ENCODE peak calls at places on chromosomes 1 and 21, in five cellular contexts. E is GM06990, I is fibroblast of lung, U is AG04450, G is astrocyte. J is an unnamed sample. For H3K27me3, the result is how much of the 10 kb centered on the place peaks cover.

GRCh38 chr1:2126331-2127180 is 68.0 kb downstream of the FAAP20 start:
- DNase-seq in U (no peak), E (no peak), I (no peak), G (no peak), J (no peak)

GRCh38 chr1:154573168-154573510 is 5.6 kb downstream of the CHRNB2 start:
- DNase-seq in U (no peak), G (no peak), I (no peak), E (no peak), J (no peak)

GRCh38 chr1:117014209-117014608 is 12.6 kb downstream of the CD101 start:
- DNase-seq in U (no peak), E (no peak), I (no peak), G (peak), J (no peak)

GRCh38 chr1:83097715-83098613 is 901.0 kb downstream of the TTLL7 start:
- DNase-seq in U (no peak), I (no peak), E (no peak), G (no peak), J (no peak)

GRCh38 chr1:26317612-26318337 is at the start of gene CD52:
- DNase-seq in U (no peak), I (no peak), G (no peak), E (peak), J (no peak)

GRCh38 chr1:205025239-205025638 is 17.8 kb upstream of the CNTN2 start:
- DNase-seq in E (no peak), U (no peak), I (no peak), G (no peak), J (no peak)

GRCh38 chr1:6971048-6971447 is 185.8 kb downstream of the CAMTA1 start:
- DNase-seq in G (peak), I (no peak), E (no peak), U (no peak), J (no peak)

GRCh38 chr1:221228594-221228993 is 349.4 kb downstream of the HLX start:
- DNase-seq in E (no peak), U (no peak), I (no peak), G (no peak), J (no peak)

GRCh38 chr21:42347601-42348327 is 3.0 kb downstream of the TFF2 start:
- DNase-seq in I (no peak), G (no peak), E (no peak), U (no peak), J (no peak)

GRCh38 chr1:24526940-24527542 is 24.4 kb downstream of the RCAN3 start:
- DNase-seq in I (peak), G (no peak), U (no peak), E (no peak), J (no peak)

GRCh38 chr1:173267453-173267945 is 60.4 kb upstream of the TNFSF4 start:
- DNase-seq in I (peak), E (peak), U (no peak), G (peak), J (no peak)

GRCh38 chr1:202291001-202291400 is 50.7 kb downstream of the UBE2T start:
- DNase-seq in U (no peak), I (no peak), G (no peak), E (no peak), J (no peak)

DNA sequence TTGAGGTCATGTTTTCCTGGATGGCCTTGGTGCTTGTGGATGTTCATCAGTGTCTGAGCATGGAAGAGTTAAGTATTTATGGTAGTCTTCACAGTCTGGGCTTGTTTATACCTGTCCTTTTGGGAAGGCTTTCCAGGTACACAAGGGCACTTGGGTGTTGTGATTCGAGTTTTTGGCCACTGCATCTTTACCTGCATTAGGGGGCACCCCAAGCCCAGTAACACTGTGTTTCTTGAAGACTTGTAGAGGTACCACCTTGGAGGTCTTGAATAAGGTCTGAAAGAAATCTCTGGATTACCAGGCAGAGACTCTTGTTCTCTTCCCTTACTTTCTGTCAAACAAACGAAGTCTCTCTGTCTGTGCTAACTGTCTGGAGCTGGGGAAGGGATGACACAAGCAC is 34.4 kb upstream of the ROR1 start:
- DNase-seq in E (no peak), I (no peak), U (no peak), G (no peak), J (no peak)
- TF ChIP-seq CTCF in E (no peak), I (no peak), U (no peak), G (no peak), J (no peak)

GRCh38 chr1:151718011-151718431 is 1.4 kb upstream of the CELF3 start:
- DNase-seq in G (no peak), E (no peak), U (no peak), I (no peak), J (no peak)
- H3K27me3 ChIP-seq in G (half or more), E (under half), U (half or more), I (under half), J (under half)

GRCh38 chr1:11784256-11784992 is 21.3 kb downstream of the MTHFR start:
- DNase-seq in G (no peak), I (no peak), U (no peak), E (no peak), J (no peak)
- H3K4me3 ChIP-seq in G (no peak), I (no peak), U (no peak), E (no peak), J (no peak)

GRCh38 chr1:67489643-67490042 is 59.4 kb upstream of the SERBP1 start:
- DNase-seq in I (peak), G (peak), U (no peak), E (no peak), J (no peak)
- TF ChIP-seq CTCF in I (peak), G (no peak), U (peak), E (peak), J (no peak)

GRCh38 chr1:3699596-3699995 is 47.3 kb downstream of the TP73 start:
- DNase-seq in I (no peak), U (no peak), G (no peak), E (no peak), J (no peak)

GRCh38 chr1:3698660-3699408 is 46.5 kb downstream of the TP73 start:
- DNase-seq in U (no peak), I (no peak), G (no peak), E (no peak), J (no peak)

GRCh38 chr1:3697104-3697503 is 44.8 kb downstream of the TP73 start:
- DNase-seq in E (no peak), G (no peak), U (no peak), I (no peak), J (no peak)

GRCh38 chr1:3696689-3697088 is 44.4 kb downstream of the TP73 start:
- DNase-seq in U (no peak), E (no peak), I (no peak), G (no peak), J (no peak)

DNA sequence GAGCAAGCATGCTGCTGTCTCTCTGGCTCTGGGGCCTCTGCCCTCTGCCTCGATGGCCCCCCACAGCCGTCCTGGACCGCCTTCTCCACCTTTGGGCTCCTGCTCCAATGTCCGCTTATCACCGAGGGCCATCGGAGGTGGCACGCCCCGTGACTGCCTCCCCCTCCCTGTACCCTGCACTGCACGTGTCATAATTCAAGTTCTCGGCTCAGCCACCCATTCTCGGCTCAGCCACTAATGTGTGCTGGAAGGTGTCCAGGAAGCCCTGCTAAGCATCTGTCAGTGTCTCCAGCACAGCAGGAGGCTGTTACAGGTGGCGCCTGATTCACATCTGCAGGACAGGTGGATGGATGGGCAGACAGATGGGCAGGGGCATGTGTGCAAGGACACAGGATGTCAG is 45.5 kb downstream of the TP73 start:
- DNase-seq in G (no peak), U (no peak), I (no peak), E (no peak), J (no peak)
- H3K27me3 ChIP-seq in G (under half), U (under half), I (under half), E (under half), J (under half)

GRCh38 chr1:180157108-180157507 is 2.4 kb downstream of the QSOX1 start:
- DNase-seq in U (no peak), E (no peak), G (peak), I (peak), J (no peak)

GRCh38 chr1:180156201-180156600 is 1.5 kb downstream of the QSOX1 start:
- DNase-seq in G (no peak), I (peak), U (no peak), E (no peak), J (no peak)

GRCh38 chr1:180157576-180158057 is 2.9 kb downstream of the QSOX1 start:
- DNase-seq in I (no peak), G (no peak), U (no peak), E (no peak), J (no peak)

GRCh38 chr1:180155202-180155682 is 573 bp downstream of the QSOX1 start:
- DNase-seq in E (peak), G (no peak), U (no peak), I (no peak), J (no peak)

GRCh38 chr1:180156631-180157091 is 2.0 kb downstream of the QSOX1 start:
- DNase-seq in E (no peak), I (peak), G (peak), U (no peak), J (no peak)
- H3K4me3 ChIP-seq in E (no peak), I (peak), G (peak), U (peak), J (no peak)

DNA sequence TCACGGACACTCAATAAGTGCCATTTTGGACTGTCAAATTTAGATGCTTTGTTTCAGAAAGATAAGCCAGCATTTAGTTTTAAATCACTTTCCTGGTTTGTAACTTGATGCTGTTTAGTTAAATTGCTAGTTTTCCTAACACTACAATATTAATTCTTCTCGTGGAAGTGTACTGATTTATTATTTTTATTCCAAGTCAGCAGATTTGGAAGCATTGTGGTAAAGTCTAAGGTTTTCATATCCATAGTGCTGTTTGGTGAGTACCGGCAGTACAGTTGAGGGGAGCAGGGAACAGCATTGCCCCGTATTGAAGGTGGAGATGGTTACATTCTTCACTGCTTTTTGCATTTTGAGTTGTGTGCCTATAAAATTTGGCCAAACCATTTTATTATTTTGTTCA is 36.3 kb downstream of the S100B start:
- DNase-seq in I (no peak), E (no peak), U (no peak), G (no peak), J (no peak)
- TF ChIP-seq CTCF in I (no peak), E (no peak), U (no peak), G (no peak), J (no peak)

GRCh38 chr21:45386336-45386727 is 18.6 kb upstream of the COL18A1 start:
- DNase-seq in U (no peak), I (no peak), E (no peak), G (no peak), J (peak)

GRCh38 chr21:45383615-45384201 is 21.3 kb upstream of the COL18A1 start:
- DNase-seq in E (no peak), G (no peak), I (no peak), U (no peak), J (peak)

GRCh38 chr21:45383111-45383614 is 21.8 kb upstream of the COL18A1 start:
- DNase-seq in G (no peak), I (no peak), E (no peak), U (no peak), J (peak)

GRCh38 chr21:45385549-45386050 is 19.4 kb upstream of the COL18A1 start:
- DNase-seq in E (no peak), G (no peak), I (no peak), U (no peak), J (peak)

DNA sequence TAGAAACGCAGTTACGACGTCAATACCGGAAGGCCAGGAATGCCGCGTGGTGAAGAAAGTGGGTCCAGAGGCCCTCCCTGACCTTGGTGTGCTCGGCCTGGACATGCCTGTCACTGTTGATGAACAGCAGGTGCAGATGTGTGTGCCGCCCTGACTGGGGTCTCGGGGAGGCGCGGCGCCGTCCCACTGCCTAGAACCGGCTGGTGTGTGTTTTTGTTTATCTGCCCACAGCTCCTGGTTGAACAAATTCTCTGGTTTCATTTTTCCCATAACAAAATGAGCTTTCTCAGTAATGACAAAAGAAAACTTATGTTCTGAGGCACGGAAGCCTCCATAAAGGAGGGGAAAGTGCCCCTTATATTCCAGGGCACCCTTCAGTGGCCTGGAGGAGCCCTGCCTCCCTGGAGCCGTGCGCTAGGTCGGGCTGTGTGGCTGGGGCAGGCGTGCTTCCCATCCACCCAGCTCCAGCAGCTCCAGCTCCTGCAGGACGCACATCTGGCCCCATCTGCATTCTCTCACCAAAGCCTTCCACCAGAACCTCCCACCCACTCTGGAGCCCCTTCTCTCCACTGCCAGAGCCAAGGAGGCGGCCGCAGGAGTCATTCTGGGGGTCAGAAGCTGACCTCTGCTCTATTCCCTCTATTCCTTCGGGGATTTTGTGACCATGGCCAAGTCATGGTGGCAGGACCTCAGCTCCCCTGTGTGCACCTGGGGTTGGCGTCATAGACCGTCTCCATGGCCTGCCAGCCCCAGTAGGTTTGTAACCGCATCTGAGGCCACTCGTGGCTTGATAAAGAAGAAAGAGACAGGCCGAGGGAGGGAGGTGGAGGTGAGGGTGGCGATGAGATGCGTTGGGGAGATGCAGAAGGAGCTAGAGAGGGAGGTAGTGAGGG is 20.1 kb upstream of the COL18A1 start:
- DNase-seq in E (no peak), U (no peak), G (no peak), I (no peak), J (peak)
- H3K27me3 ChIP-seq in E (under half), U (under half), G (under half), I (under half), J (under half)

J was measured in BE2C.